ENCODE peak calls at places on chromosomes 11 and 22, in five cellular contexts. J is EL; V is RWPE1; S is naive B cell; M is activated T-helper 9 cell treated with anti-CD3 and anti-CD28 coated beads, Interleukin-2, amount 50 U/mL, for 16 hours. I is an unnamed sample.

GRCh38 chr11:116731097-116731761 is 41.6 kb downstream of the BUD13 start:
- DNase-seq in S (no peak), V (no peak), J (peak), M (no peak), I (no peak)

GRCh38 chr11:2808850-2809847 is 76.4 kb downstream of the CDKN1C start:
- DNase-seq in V (no peak), S (no peak), J (no peak), M (no peak), I (no peak)

GRCh38 chr22:17865183-17866055 is 91.2 kb upstream of the BID start:
- DNase-seq in J (no peak), S (no peak), M (no peak), V (no peak), I (no peak)

GRCh38 chr11:116044946-116045345 is 540.7 kb upstream of the CADM1 start:
- DNase-seq in V (no peak), S (no peak), J (no peak), M (no peak), I (no peak)

GRCh38 chr22:32339190-32340012 is 18.3 kb upstream of the RFPL3 start:
- DNase-seq in J (no peak), V (no peak), S (no peak), M (no peak), I (peak)

GRCh38 chr11:5531053-5531831 is 14.7 kb upstream of the UBQLNL start:
- DNase-seq in V (no peak), J (no peak), S (no peak), M (no peak), I (no peak)

GRCh38 chr11:11346249-11346648 is 6.8 kb downstream of the CSNK2A3 start:
- DNase-seq in V (no peak), S (no peak), J (no peak), M (no peak), I (no peak)

GRCh38 chr11:47587733-47588326 is 1.4 kb downstream of the FAM180B start:
- DNase-seq in V (no peak), S (no peak), J (no peak), M (no peak), I (no peak)

GRCh38 chr22:24474221-24474620 is 20.9 kb upstream of the UPB1 start:
- DNase-seq in J (peak), M (no peak), V (peak), S (no peak), I (no peak)

GRCh38 chr11:12802418-12803085 is 128.3 kb downstream of the TEAD1 start:
- DNase-seq in V (peak), J (peak), S (no peak), M (no peak), I (no peak)

I was measured in stimulated activated effector memory CD8-positive, alpha-beta T cell treated with anti-CD3 and anti-CD28 coated beads, Interleukin-12 subunit alpha, Interleukin-12 subunit beta, amount 100 ng/mL, for 72 hours.